ENCODE peak calls at places on chromosome 13, in seven cellular contexts. H is substantia nigra; C is activated naive CD8-positive, alpha-beta T cell treated with anti-CD3 and anti-CD28 coated beads for 36 hours; G is astrocyte of the hippocampus; X is CD8-positive, alpha-beta memory T cell; F is Peyer's patch; O is osteocyte. N is an unnamed sample.

GRCh38 chr13:30868806-30869470 is 37.1 kb upstream of the MEDAG start:
- DNase-seq in X (no peak), F (no peak), C (no peak), H (no peak), G (no peak), O (no peak), N (no peak)

GRCh38 chr13:24270639-24271131 is 38.7 kb upstream of the C1QTNF9 start:
- DNase-seq in C (peak; percentile 61), G (peak; percentile 73), O (no peak), X (peak; percentile 77), H (peak; percentile 41), F (peak; percentile 85), N (peak; percentile 51)

GRCh38 chr13:113138792-113139551 is 16.4 kb downstream of the F10 start:
- DNase-seq in O (peak; percentile 40), H (no peak), X (no peak), G (no peak), F (no peak), C (no peak), N (peak; percentile 58)

GRCh38 chr13:30577381-30577780 is 40.3 kb upstream of the USPL1 start:
- DNase-seq in O (no peak), F (peak; percentile 58), H (no peak), C (peak; percentile 47), G (peak; percentile 83), X (peak; percentile 22), N (no peak)

GRCh38 chr13:43848250-43848649 is 31.3 kb downstream of the CCDC122 start:
- DNase-seq in X (no peak), C (no peak), H (no peak), F (no peak), G (peak; percentile 44), O (no peak), N (peak; percentile 51)

GRCh38 chr13:94272038-94272437 is 207.4 kb downstream of the DCT start:
- DNase-seq in O (no peak), H (no peak), X (no peak), C (no peak), G (no peak), F (no peak), N (no peak)

GRCh38 chr13:109760372-109760771 is 26.0 kb downstream of the IRS2 start:
- DNase-seq in O (peak; percentile 11), G (no peak), F (no peak), C (no peak), X (no peak), H (no peak), N (no peak)

GRCh38 chr13:79413521-79413920 is 7.5 kb upstream of the RBM26 start:
- DNase-seq in G (no peak), X (no peak), F (no peak), C (no peak), H (no peak), O (no peak), N (no peak)

GRCh38 chr13:41900918-41901317 is 60.0 kb downstream of the VWA8 start:
- DNase-seq in H (no peak), F (no peak), C (no peak), X (no peak), G (no peak), O (no peak), N (no peak)

GRCh38 chr13:100535401-100536135 is 53.0 kb downstream of the GGACT start:
- DNase-seq in H (no peak), O (peak; percentile 59), F (no peak), C (no peak), X (no peak), G (no peak), N (no peak)

GRCh38 chr13:20702945-20703784 is at the start of gene IL17D:
- DNase-seq in F (no peak), O (no peak), C (peak; percentile 54), X (peak; percentile 29), G (peak; percentile 60), H (no peak), N (peak; percentile 36)

GRCh38 chr13:99553033-99553432 is 51.8 kb downstream of the TM9SF2 start:
- DNase-seq in G (peak; percentile 19), X (no peak), O (no peak), H (no peak), C (no peak), F (no peak), N (no peak)